ENCODE peak calls at places on chromosome 15, in four cellular contexts. One of them, this sample, is unnamed.

GRCh38 chr15:32636908-32637567 is 4.5 kb upstream of the SCG5 start:
- DNase-seq in pancreas: no peak
- DNase-seq in heart left ventricle: no peak
- DNase-seq in cardiac fibroblast: no peak
- DNase-seq in this sample: no peak

GRCh38 chr15:37056168-37056893 is 44.0 kb downstream of the MEIS2 start:
- DNase-seq in pancreas: no peak
- DNase-seq in heart left ventricle: peak
- DNase-seq in cardiac fibroblast: peak
- DNase-seq in this sample: peak

GRCh38 chr15:52749250-52749649 is 40.9 kb downstream of the ONECUT1 start:
- DNase-seq in pancreas: no peak
- DNase-seq in heart left ventricle: no peak
- DNase-seq in cardiac fibroblast: no peak
- DNase-seq in this sample: no peak

GRCh38 chr15:67836477-67836876 is 3.4 kb downstream of the RNU6-1 start:
- DNase-seq in pancreas: peak
- DNase-seq in heart left ventricle: peak
- DNase-seq in cardiac fibroblast: peak
- DNase-seq in this sample: no peak

GRCh38 chr15:49674370-49674769 is 53.5 kb downstream of the DTWD1 start:
- DNase-seq in pancreas: no peak
- DNase-seq in heart left ventricle: no peak
- DNase-seq in cardiac fibroblast: peak
- DNase-seq in this sample: no peak

GRCh38 chr15:43966646-43967045 is 139.8 kb downstream of the WDR76 start:
- DNase-seq in pancreas: no peak
- DNase-seq in heart left ventricle: no peak
- DNase-seq in cardiac fibroblast: peak
- DNase-seq in this sample: no peak

GRCh38 chr15:30885814-30886213 is 17.9 kb upstream of the FAN1 start:
- DNase-seq in pancreas: no peak
- DNase-seq in heart left ventricle: no peak
- DNase-seq in cardiac fibroblast: peak
- DNase-seq in this sample: no peak

GRCh38 chr15:32794973-32795372 is 77.2 kb downstream of the GREM1 start:
- DNase-seq in pancreas: no peak
- DNase-seq in heart left ventricle: no peak
- DNase-seq in cardiac fibroblast: peak
- DNase-seq in this sample: no peak

GRCh38 chr15:98592136-98592535 is 56.2 kb upstream of the IGF1R start:
- DNase-seq in pancreas: no peak
- DNase-seq in heart left ventricle: no peak
- DNase-seq in cardiac fibroblast: no peak
- DNase-seq in this sample: no peak

GRCh38 chr15:20345401-20345958 is 196.1 kb downstream of the GOLGA6L6 start:
- DNase-seq in pancreas: peak
- DNase-seq in heart left ventricle: peak
- DNase-seq in cardiac fibroblast: no peak
- DNase-seq in this sample: peak

GRCh38 chr15:48925714-48926223 is 38.0 kb downstream of the SHC4 start:
- DNase-seq in pancreas: no peak
- DNase-seq in heart left ventricle: no peak
- DNase-seq in cardiac fibroblast: peak
- DNase-seq in this sample: no peak

GRCh38 chr15:54082836-54083492 is 104.7 kb downstream of the UNC13C start:
- DNase-seq in pancreas: peak
- DNase-seq in heart left ventricle: no peak
- DNase-seq in cardiac fibroblast: peak
- DNase-seq in this sample: no peak

GRCh38 chr15:82871577-82872484 is 62.4 kb downstream of the WHAMM start:
- DNase-seq in pancreas: peak
- DNase-seq in heart left ventricle: no peak
- DNase-seq in cardiac fibroblast: no peak
- DNase-seq in this sample: no peak

GRCh38 chr15:53862371-53862770 is 102.9 kb upstream of the WDR72 start:
- DNase-seq in pancreas: no peak
- DNase-seq in heart left ventricle: no peak
- DNase-seq in cardiac fibroblast: no peak
- DNase-seq in this sample: no peak

GRCh38 chr15:88489321-88489720 is 21.8 kb downstream of the MRPS11 start:
- DNase-seq in pancreas: no peak
- DNase-seq in heart left ventricle: no peak
- DNase-seq in cardiac fibroblast: no peak
- DNase-seq in this sample: no peak

GRCh38 chr15:64286473-64286872 is 69.5 kb downstream of the CSNK1G1 start:
- DNase-seq in pancreas: no peak
- DNase-seq in heart left ventricle: no peak
- DNase-seq in cardiac fibroblast: no peak
- DNase-seq in this sample: no peak

GRCh38 chr15:85733415-85733814 is 61.3 kb downstream of the KLHL25 start:
- DNase-seq in pancreas: no peak
- DNase-seq in heart left ventricle: no peak
- DNase-seq in cardiac fibroblast: no peak
- DNase-seq in this sample: no peak

GRCh38 chr15:53305554-53305953 is 453.9 kb downstream of the WDR72 start:
- DNase-seq in pancreas: no peak
- DNase-seq in heart left ventricle: no peak
- DNase-seq in cardiac fibroblast: no peak
- DNase-seq in this sample: no peak

GRCh38 chr15:29934251-29934650 is 112.0 kb upstream of the TJP1 start:
- DNase-seq in pancreas: no peak
- DNase-seq in heart left ventricle: no peak
- DNase-seq in cardiac fibroblast: peak
- DNase-seq in this sample: no peak

GRCh38 chr15:80480909-80481308 is 76.7 kb downstream of the ARNT2 start:
- DNase-seq in pancreas: peak
- DNase-seq in heart left ventricle: peak
- DNase-seq in cardiac fibroblast: peak
- DNase-seq in this sample: no peak

GRCh38 chr15:92098869-92099268 is 245.4 kb downstream of the SLCO3A1 start:
- DNase-seq in pancreas: no peak
- DNase-seq in heart left ventricle: peak
- DNase-seq in cardiac fibroblast: no peak
- DNase-seq in this sample: peak

GRCh38 chr15:31325432-31325975 is 1.1 kb upstream of the KLF13 start:
- DNase-seq in pancreas: peak
- DNase-seq in heart left ventricle: peak
- DNase-seq in cardiac fibroblast: no peak
- DNase-seq in this sample: peak

GRCh38 chr15:52137432-52138357 is 25.1 kb upstream of the BCL2L10 start:
- DNase-seq in pancreas: peak
- DNase-seq in heart left ventricle: no peak
- DNase-seq in cardiac fibroblast: no peak
- DNase-seq in this sample: no peak

GRCh38 chr15:26179906-26180305 is 316.8 kb upstream of the ATP10A start:
- DNase-seq in pancreas: no peak
- DNase-seq in heart left ventricle: no peak
- DNase-seq in cardiac fibroblast: no peak
- DNase-seq in this sample: no peak

GRCh38 chr15:39609166-39609918 is 28.5 kb downstream of the THBS1 start:
- DNase-seq in pancreas: no peak
- DNase-seq in heart left ventricle: no peak
- DNase-seq in cardiac fibroblast: no peak
- DNase-seq in this sample: no peak

GRCh38 chr15:84979651-84980050 is 2.0 kb upstream of the PDE8A start:
- DNase-seq in pancreas: peak
- DNase-seq in heart left ventricle: peak
- DNase-seq in cardiac fibroblast: no peak
- DNase-seq in this sample: no peak

GRCh38 chr15:78715930-78716329 is 74.9 kb upstream of the CHRNB4 start:
- DNase-seq in pancreas: no peak
- DNase-seq in heart left ventricle: no peak
- DNase-seq in cardiac fibroblast: peak
- DNase-seq in this sample: no peak

GRCh38 chr15:69319384-69320375 is 21.0 kb downstream of the PAQR5 start:
- DNase-seq in pancreas: no peak
- DNase-seq in heart left ventricle: no peak
- DNase-seq in cardiac fibroblast: no peak
- DNase-seq in this sample: no peak

GRCh38 chr15:65323071-65323511 is 18.6 kb downstream of the RNU5B-1 start:
- DNase-seq in pancreas: peak
- DNase-seq in heart left ventricle: peak
- DNase-seq in cardiac fibroblast: peak
- DNase-seq in this sample: no peak

DNA sequence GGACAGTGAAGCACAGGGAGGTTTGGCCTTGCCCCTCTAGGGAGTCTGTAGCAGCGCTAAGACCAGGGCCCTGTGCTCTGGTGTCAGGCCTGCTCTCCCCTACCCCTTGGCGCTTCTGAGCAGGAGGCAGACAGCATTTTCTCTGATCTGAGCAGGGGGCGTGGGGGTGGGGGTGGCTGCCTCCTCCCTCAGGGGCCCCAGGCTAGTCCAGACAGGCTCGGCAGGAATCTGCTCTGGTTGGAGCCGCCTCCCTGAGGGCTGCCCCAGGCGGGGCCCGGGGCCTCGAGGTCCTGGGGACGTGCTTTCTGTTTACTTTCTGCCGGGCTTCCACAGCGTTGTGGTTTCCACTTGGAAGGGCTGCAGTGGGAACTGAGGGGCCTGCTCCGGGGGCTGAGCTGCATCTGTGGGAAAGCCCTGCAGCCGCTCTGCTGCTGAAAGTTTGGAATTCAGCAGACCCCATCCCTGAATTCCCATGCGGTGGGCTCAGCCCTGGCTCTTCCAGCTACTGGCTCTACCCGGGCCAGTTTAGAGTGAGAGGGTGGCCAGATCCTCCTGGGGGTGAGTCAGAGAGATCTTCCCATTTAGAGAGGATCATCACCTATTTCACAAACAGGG is 105.4 kb downstream of the LINGO1 start:
- DNase-seq in pancreas: no peak
- DNase-seq in heart left ventricle: peak
- DNase-seq in cardiac fibroblast: peak
- DNase-seq in this sample: no peak
- H3K4me3 ChIP-seq in pancreas: no peak
- H3K4me3 ChIP-seq in heart left ventricle: no peak
- H3K4me3 ChIP-seq in cardiac fibroblast: no peak
- H3K4me3 ChIP-seq in this sample: no peak

DNA sequence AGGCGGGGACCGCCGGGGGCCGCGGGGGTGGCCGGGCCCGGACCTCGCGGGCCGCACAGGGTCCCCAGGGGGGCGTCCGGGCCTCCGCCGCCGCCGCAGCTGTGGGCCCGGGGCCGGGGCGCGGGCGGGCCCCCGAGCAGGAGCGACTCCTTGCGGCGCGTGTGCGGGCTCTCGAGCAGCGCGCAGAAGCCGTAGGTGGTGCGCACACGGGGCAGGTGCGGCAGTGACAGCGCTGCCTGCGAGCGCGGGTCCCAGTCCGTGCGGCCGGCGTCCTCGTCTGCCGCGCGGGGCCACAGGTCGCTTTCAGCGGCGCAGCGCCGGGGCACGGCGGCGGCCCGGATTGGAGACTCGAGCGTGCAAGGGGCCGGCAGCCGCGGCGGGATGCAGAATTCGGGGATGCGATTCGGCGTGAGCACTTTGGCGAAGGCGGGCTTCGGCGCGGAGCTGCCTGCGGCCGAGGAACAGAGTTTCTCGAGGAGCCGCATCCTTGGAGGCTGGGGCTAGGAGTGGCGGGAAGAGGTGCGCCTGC is 521 bp downstream of the C2CD4B start:
- DNase-seq in pancreas: no peak
- DNase-seq in heart left ventricle: peak
- DNase-seq in cardiac fibroblast: peak
- DNase-seq in this sample: no peak
- H3K4me3 ChIP-seq in pancreas: peak
- H3K4me3 ChIP-seq in heart left ventricle: peak
- H3K4me3 ChIP-seq in cardiac fibroblast: peak
- H3K4me3 ChIP-seq in this sample: peak

GRCh38 chr15:90883526-90883931 is 775 bp upstream of the FES start:
- DNase-seq in pancreas: no peak
- DNase-seq in heart left ventricle: no peak
- DNase-seq in cardiac fibroblast: peak
- DNase-seq in this sample: no peak
- H3K4me3 ChIP-seq in pancreas: no peak
- H3K4me3 ChIP-seq in heart left ventricle: peak
- H3K4me3 ChIP-seq in cardiac fibroblast: no peak
- H3K4me3 ChIP-seq in this sample: no peak

DNA sequence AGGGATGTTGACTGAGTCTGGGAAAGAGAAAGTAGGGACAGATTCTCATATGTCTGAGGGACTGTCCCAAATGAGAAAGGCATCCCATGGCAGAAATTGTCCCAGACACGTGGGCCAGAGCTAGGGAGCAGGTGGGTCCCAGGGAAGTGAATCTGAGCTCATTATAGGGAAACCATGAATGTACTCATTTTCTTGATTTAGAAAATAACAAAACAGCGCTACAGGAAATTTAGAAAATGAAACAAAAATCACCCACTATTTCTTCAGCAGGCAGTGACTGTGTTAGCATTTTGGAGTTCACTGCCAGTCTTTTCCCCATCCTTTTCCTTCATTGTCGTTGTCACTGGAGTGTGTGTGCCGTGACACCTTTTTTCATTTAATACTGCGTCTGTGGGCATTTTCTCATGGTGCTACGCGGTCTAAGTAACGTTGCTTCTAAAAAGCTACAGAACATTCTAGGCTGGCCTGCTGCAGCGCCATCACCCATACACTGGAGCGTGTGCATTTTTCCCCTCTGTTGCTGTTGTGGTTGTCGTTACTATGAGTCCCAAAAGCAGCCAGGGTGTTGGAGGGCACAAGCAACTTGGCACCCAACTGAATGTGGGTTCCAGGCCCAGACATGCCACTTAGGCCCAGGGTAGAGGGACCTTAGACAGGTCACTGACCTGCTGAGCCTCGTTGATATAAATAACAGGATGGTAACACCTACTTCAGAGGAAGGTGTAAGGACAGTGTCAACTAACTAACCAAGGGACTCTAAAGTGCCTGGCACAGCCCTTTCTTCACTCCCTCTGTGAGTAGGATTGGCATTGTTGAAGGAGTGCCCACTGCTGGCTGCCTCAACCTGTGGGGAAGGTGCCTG is 3.2 kb downstream of the CSK start:
- DNase-seq in pancreas: no peak
- DNase-seq in heart left ventricle: no peak
- DNase-seq in cardiac fibroblast: no peak
- DNase-seq in this sample: no peak
- H3K4me3 ChIP-seq in pancreas: no peak
- H3K4me3 ChIP-seq in heart left ventricle: no peak
- H3K4me3 ChIP-seq in cardiac fibroblast: no peak
- H3K4me3 ChIP-seq in this sample: no peak

GRCh38 chr15:38195191-38195901 is 57.3 kb upstream of the SPRED1 start:
- DNase-seq in pancreas: no peak
- DNase-seq in heart left ventricle: no peak
- DNase-seq in cardiac fibroblast: no peak
- DNase-seq in this sample: no peak
- H3K4me3 ChIP-seq in pancreas: no peak
- H3K4me3 ChIP-seq in heart left ventricle: no peak
- H3K4me3 ChIP-seq in cardiac fibroblast: no peak
- H3K4me3 ChIP-seq in this sample: no peak

GRCh38 chr15:74428442-74428787 is 5.3 kb downstream of the SEMA7A start:
- DNase-seq in pancreas: no peak
- DNase-seq in heart left ventricle: no peak
- DNase-seq in cardiac fibroblast: no peak
- DNase-seq in this sample: no peak
- H3K4me3 ChIP-seq in pancreas: no peak
- H3K4me3 ChIP-seq in heart left ventricle: no peak
- H3K4me3 ChIP-seq in cardiac fibroblast: no peak
- H3K4me3 ChIP-seq in this sample: no peak

This sample was measured in lung.